ENCODE peak calls at places on chromosomes 6 and 20, in five cellular contexts. D is naive thymus-derived CD4-positive, alpha-beta T cell; K is heart left ventricle; Y is right atrium auricular region; Z is neuronal stem cell. O is an unnamed sample. For H3K27me3 and H3K4me1, the result is how much of the 10 kb centered on the place peaks cover.

GRCh38 chr6:36724514-36725385 is 27.1 kb downstream of the RAB44 start:
- DNase-seq in Z (no peak), K (no peak), D (no peak), Y (peak), O (no peak)

GRCh38 chr6:137490961-137491360 is 3.2 kb downstream of the OLIG3 start:
- DNase-seq in Y (no peak), D (no peak), K (no peak), Z (peak), O (no peak)

GRCh38 chr6:166742981-166743380 is 115.9 kb upstream of the RPS6KA2 start:
- DNase-seq in Z (no peak), K (no peak), D (no peak), Y (no peak), O (no peak)

GRCh38 chr6:98498359-98498758 is 336.0 kb upstream of the POU3F2 start:
- DNase-seq in K (no peak), Z (no peak), Y (no peak), D (no peak), O (no peak)

GRCh38 chr6:113623124-113623523 is 234.0 kb upstream of the MARCKS start:
- DNase-seq in D (no peak), K (no peak), Y (no peak), Z (no peak), O (no peak)

GRCh38 chr6:30960907-30961673 is 20.3 kb downstream of the MUCL3 start:
- DNase-seq in K (no peak), D (no peak), Z (no peak), Y (no peak), O (no peak)

GRCh38 chr6:56902551-56903464 is 52.1 kb upstream of the BEND6 start:
- DNase-seq in Z (peak), Y (no peak), D (peak), K (no peak), O (peak)

GRCh38 chr20:59723108-59723500 is 118.8 kb downstream of the PHACTR3 start:
- DNase-seq in D (no peak), Y (peak), Z (no peak), K (no peak), O (no peak)

GRCh38 chr6:108748959-108749358 is 99.3 kb upstream of the ARMC2 start:
- DNase-seq in D (no peak), Z (no peak), Y (no peak), K (no peak), O (no peak)

GRCh38 chr6:75546401-75546800 is 52.8 kb upstream of the FILIP1 start:
- DNase-seq in K (no peak), D (no peak), Z (no peak), Y (no peak), O (no peak)

GRCh38 chr20:24165336-24166126 is 177.0 kb upstream of the GGTLC1 start:
- DNase-seq in Z (no peak), Y (no peak), K (no peak), D (no peak), O (no peak)

GRCh38 chr20:57080796-57081195 is 185.6 kb downstream of the BMP7 start:
- DNase-seq in K (no peak), Y (no peak), Z (no peak), D (no peak), O (no peak)

GRCh38 chr6:18632670-18633410 is 245.7 kb downstream of the RNF144B start:
- DNase-seq in D (no peak), Z (no peak), Y (no peak), K (no peak), O (no peak)

GRCh38 chr6:133435065-133435728 is 194.0 kb downstream of the EYA4 start:
- DNase-seq in Z (no peak), K (no peak), Y (peak), D (no peak), O (no peak)

GRCh38 chr20:34559311-34560140 is 1.0 kb downstream of the MAP1LC3A start:
- DNase-seq in D (no peak), Z (no peak), Y (no peak), K (no peak), O (peak)

GRCh38 chr6:21121737-21122136 is 471.8 kb upstream of the SOX4 start:
- DNase-seq in K (no peak), D (no peak), Z (no peak), Y (no peak), O (no peak)

GRCh38 chr6:115783402-115784061 is 277.2 kb downstream of the FRK start:
- DNase-seq in K (no peak), Z (no peak), Y (peak), D (no peak), O (no peak)

GRCh38 chr6:158638393-158638792 is 6.2 kb downstream of the DYNLT1 start:
- DNase-seq in K (no peak), Y (no peak), Z (no peak), D (no peak), O (no peak)

GRCh38 chr20:62485062-62485700 is 9.4 kb upstream of the GATA5 start:
- DNase-seq in Z (no peak), D (no peak), K (no peak), Y (no peak), O (no peak)

GRCh38 chr20:62739581-62740285 is 31.1 kb downstream of the NTSR1 start:
- DNase-seq in K (peak), Y (peak), D (peak), Z (no peak), O (peak)

GRCh38 chr6:124622351-124622750 is 339.9 kb upstream of the RNF217 start:
- DNase-seq in D (no peak), K (no peak), Z (no peak), Y (no peak), O (no peak)

GRCh38 chr6:105209950-105210706 is 30.3 kb upstream of the POPDC3 start:
- DNase-seq in K (no peak), Z (no peak), Y (no peak), D (no peak), O (no peak)

GRCh38 chr6:113696960-113697359 is 160.2 kb upstream of the MARCKS start:
- DNase-seq in D (no peak), Z (no peak), K (no peak), Y (no peak), O (no peak)

GRCh38 chr6:130364224-130364780 is 1.5 kb upstream of the TMEM200A start:
- DNase-seq in K (no peak), Z (no peak), Y (no peak), D (no peak), O (no peak)

GRCh38 chr6:20696676-20697075 is 162.4 kb downstream of the CDKAL1 start:
- DNase-seq in Z (no peak), Y (no peak), D (no peak), K (no peak), O (no peak)

GRCh38 chr6:129710722-129711631 is 1.0 kb upstream of the ARHGAP18 start:
- DNase-seq in Y (no peak), K (no peak), Z (no peak), D (no peak), O (no peak)

GRCh38 chr6:71887006-71887743 is 825 bp downstream of the RIMS1 start:
- DNase-seq in Z (peak), Y (no peak), K (peak), D (no peak), O (no peak)

GRCh38 chr6:151071295-151071694 is 168.5 kb upstream of the AKAP12 start:
- DNase-seq in K (no peak), Z (no peak), D (no peak), Y (peak), O (no peak)

GRCh38 chr6:151675746-151676459 is 131.6 kb upstream of the ESR1 start:
- DNase-seq in D (peak), Z (peak), K (no peak), Y (no peak), O (peak)

GRCh38 chr6:43052842-43053544 is 658 bp downstream of the CUL7 start:
- DNase-seq in Y (no peak), Z (no peak), K (no peak), D (no peak), O (no peak)

GRCh38 chr20:19932170-19932667 is 84.9 kb upstream of the NAA20 start:
- DNase-seq in K (no peak), D (no peak), Z (no peak), Y (peak), O (no peak)

GRCh38 chr6:107536183-107536582 is 46.3 kb downstream of the SOBP start:
- DNase-seq in Y (no peak), D (no peak), Z (no peak), K (no peak), O (no peak)

GRCh38 chr6:107538856-107539387 is 49.0 kb downstream of the SOBP start:
- DNase-seq in K (no peak), D (no peak), Z (no peak), Y (no peak), O (no peak)

GRCh38 chr6:107539409-107539808 is 49.5 kb downstream of the SOBP start:
- DNase-seq in Y (no peak), Z (no peak), D (no peak), K (no peak), O (no peak)

GRCh38 chr6:107535626-107536025 is 45.7 kb downstream of the SOBP start:
- DNase-seq in D (no peak), K (no peak), Z (no peak), Y (no peak), O (no peak)

DNA sequence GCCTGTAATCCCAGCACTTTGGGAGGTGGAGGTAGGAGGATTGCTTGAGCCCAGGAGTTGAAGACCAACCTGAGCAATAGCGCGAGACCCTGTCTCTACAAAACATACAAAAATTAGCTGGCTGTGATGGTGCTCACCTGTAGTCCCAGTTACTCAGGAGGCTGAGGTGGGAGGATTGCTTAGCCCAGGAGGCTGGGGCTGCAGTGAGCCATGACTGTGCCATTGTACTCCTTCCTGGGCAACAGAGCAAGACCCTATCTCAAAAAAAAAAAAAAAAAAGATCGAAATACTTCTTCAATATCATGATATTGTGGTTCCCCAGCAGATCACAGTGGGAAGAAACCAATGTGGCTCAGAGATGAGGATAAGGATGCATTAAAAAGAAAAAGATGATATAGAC is 47.6 kb downstream of the SOBP start:
- DNase-seq in D (no peak), K (no peak), Y (no peak), Z (no peak), O (no peak)
- H3K27me3 ChIP-seq in D (under half), K (under half), Y (under half), Z (under half), O (under half)

GRCh38 chr6:15330174-15330934 is 84.5 kb downstream of the JARID2 start:
- DNase-seq in Z (no peak), K (no peak), Y (no peak), D (no peak), O (no peak)

GRCh38 chr6:15331143-15331542 is 85.3 kb downstream of the JARID2 start:
- DNase-seq in Z (no peak), Y (no peak), D (no peak), K (no peak), O (no peak)

GRCh38 chr6:15335385-15335784 is 89.5 kb downstream of the JARID2 start:
- DNase-seq in K (no peak), Y (no peak), D (no peak), Z (no peak), O (no peak)

GRCh38 chr6:15331629-15332241 is 85.9 kb downstream of the JARID2 start:
- DNase-seq in D (no peak), Y (no peak), Z (no peak), K (no peak), O (no peak)

DNA sequence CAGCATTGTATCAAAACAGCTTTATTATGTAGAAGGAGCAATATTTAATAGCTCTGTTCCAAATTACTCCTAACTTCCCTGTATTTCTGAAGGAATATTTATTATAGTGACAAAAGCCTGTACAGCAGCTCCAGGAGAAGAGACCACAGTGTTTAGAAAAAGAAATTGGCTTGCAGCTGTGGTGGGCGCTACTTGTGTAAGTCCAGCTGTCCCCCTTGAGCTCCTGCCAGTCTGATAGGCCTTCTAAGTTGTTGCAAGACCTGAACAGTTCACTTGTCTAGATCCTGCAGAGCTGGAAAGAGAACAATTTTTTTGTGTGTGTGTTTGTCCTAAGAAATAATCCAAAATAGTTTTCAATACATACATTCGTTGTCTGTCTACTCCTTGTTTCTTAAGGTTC is 86.6 kb downstream of the JARID2 start:
- DNase-seq in D (no peak), Z (no peak), Y (no peak), K (no peak), O (no peak)
- H3K4me1 ChIP-seq in D (under half), Z (under half), Y (under half), K (half or more), O (under half)

GRCh38 chr20:25376236-25376635 is 14.4 kb downstream of the ABHD12 start:
- DNase-seq in Z (no peak), D (no peak), Y (no peak), K (no peak), O (no peak)
- H3K27ac ChIP-seq in Z (no peak), D (no peak), Y (no peak), K (no peak), O (no peak)

DNA sequence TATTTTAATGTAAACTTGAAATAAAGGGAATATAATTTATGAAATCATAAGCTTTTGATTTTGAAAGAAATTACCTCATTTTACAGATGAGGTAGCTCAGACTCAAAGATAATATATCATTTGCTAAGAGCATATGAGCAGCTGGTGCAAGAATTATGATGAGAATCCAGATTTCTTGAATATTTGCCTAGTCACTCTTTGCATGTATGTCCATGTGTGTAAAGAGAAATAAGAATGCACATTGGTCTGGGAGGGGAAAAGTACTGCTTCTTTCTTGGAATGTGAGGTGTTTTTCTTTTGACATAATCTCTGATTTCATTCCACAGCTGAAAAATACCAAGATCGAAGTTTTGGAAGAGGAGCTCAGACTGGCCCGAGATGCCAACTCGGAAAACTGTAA is 11.0 kb upstream of the SNRNP48 start:
- DNase-seq in Z (no peak), Y (no peak), K (no peak), D (no peak), O (no peak)
- H3K27me3 ChIP-seq in Z (under half), Y (under half), K (under half), D (under half), O (under half)

GRCh38 chr6:156971153-156971882 is 194.1 kb downstream of the ARID1B start:
- DNase-seq in Z (no peak), K (no peak), D (no peak), Y (no peak), O (no peak)
- H3K4me1 ChIP-seq in Z (under half), K (half or more), D (under half), Y (half or more), O (under half)

O was measured in CD8-positive, alpha-beta memory T cell.